ENCODE peak calls at places on chromosome 1, in ten cellular contexts. One of them, this sample, is unnamed.

GRCh38 chr1:29689372-29690030 is 453.2 kb downstream of the PTPRU start:
- DNase-seq in SK-N-SH: peak
- DNase-seq in GM23338: no peak
- DNase-seq in IMR-90: no peak
- DNase-seq in A549: no peak
- DNase-seq in PC-3: no peak
- DNase-seq in MM.1S: no peak
- DNase-seq in GM23248: no peak
- DNase-seq in neuronal stem cell: no peak
- DNase-seq in fibroblast of lung: no peak
- DNase-seq in this sample: no peak

GRCh38 chr1:217717959-217718358 is 86.8 kb downstream of the SPATA17 start:
- DNase-seq in SK-N-SH: no peak
- DNase-seq in IMR-90: no peak
- DNase-seq in A549: peak
- DNase-seq in GM23338: no peak
- DNase-seq in neuronal stem cell: no peak
- DNase-seq in fibroblast of lung: no peak
- DNase-seq in PC-3: no peak
- DNase-seq in MM.1S: no peak
- DNase-seq in GM23248: no peak
- DNase-seq in this sample: no peak

GRCh38 chr1:151072224-151072623 is 1.7 kb downstream of the GABPB2 start:
- DNase-seq in fibroblast of lung: no peak
- DNase-seq in IMR-90: no peak
- DNase-seq in MM.1S: no peak
- DNase-seq in neuronal stem cell: no peak
- DNase-seq in GM23248: no peak
- DNase-seq in SK-N-SH: no peak
- DNase-seq in PC-3: no peak
- DNase-seq in GM23338: peak
- DNase-seq in A549: no peak
- DNase-seq in this sample: no peak

GRCh38 chr1:83505148-83505547 is 493.8 kb downstream of the TTLL7 start:
- DNase-seq in fibroblast of lung: no peak
- DNase-seq in GM23248: no peak
- DNase-seq in GM23338: no peak
- DNase-seq in SK-N-SH: no peak
- DNase-seq in A549: no peak
- DNase-seq in IMR-90: no peak
- DNase-seq in PC-3: no peak
- DNase-seq in MM.1S: no peak
- DNase-seq in neuronal stem cell: no peak
- DNase-seq in this sample: no peak

GRCh38 chr1:232386294-232386693 is 243.6 kb downstream of the SIPA1L2 start:
- DNase-seq in PC-3: no peak
- DNase-seq in A549: no peak
- DNase-seq in neuronal stem cell: no peak
- DNase-seq in GM23338: no peak
- DNase-seq in IMR-90: no peak
- DNase-seq in fibroblast of lung: no peak
- DNase-seq in MM.1S: no peak
- DNase-seq in GM23248: no peak
- DNase-seq in SK-N-SH: no peak
- DNase-seq in this sample: no peak

GRCh38 chr1:236421022-236421421 is 26.9 kb downstream of the EDARADD start:
- DNase-seq in neuronal stem cell: no peak
- DNase-seq in GM23338: no peak
- DNase-seq in PC-3: peak
- DNase-seq in GM23248: peak
- DNase-seq in SK-N-SH: no peak
- DNase-seq in A549: peak
- DNase-seq in fibroblast of lung: no peak
- DNase-seq in IMR-90: no peak
- DNase-seq in MM.1S: no peak
- DNase-seq in this sample: no peak

GRCh38 chr1:55049914-55050278 is 10.5 kb downstream of the PCSK9 start:
- DNase-seq in GM23338: no peak
- DNase-seq in IMR-90: peak
- DNase-seq in SK-N-SH: peak
- DNase-seq in GM23248: no peak
- DNase-seq in A549: no peak
- DNase-seq in MM.1S: no peak
- DNase-seq in fibroblast of lung: peak
- DNase-seq in neuronal stem cell: no peak
- DNase-seq in PC-3: no peak
- DNase-seq in this sample: peak

GRCh38 chr1:33993301-33993700 is 129.4 kb downstream of the HMGB4 start:
- DNase-seq in GM23338: no peak
- DNase-seq in MM.1S: no peak
- DNase-seq in fibroblast of lung: no peak
- DNase-seq in neuronal stem cell: no peak
- DNase-seq in GM23248: no peak
- DNase-seq in A549: no peak
- DNase-seq in PC-3: no peak
- DNase-seq in IMR-90: no peak
- DNase-seq in SK-N-SH: no peak
- DNase-seq in this sample: no peak

GRCh38 chr1:232529747-232530146 is 100.2 kb downstream of the SIPA1L2 start:
- DNase-seq in MM.1S: no peak
- DNase-seq in SK-N-SH: no peak
- DNase-seq in IMR-90: peak
- DNase-seq in GM23248: no peak
- DNase-seq in GM23338: no peak
- DNase-seq in PC-3: peak
- DNase-seq in neuronal stem cell: no peak
- DNase-seq in fibroblast of lung: no peak
- DNase-seq in A549: no peak
- DNase-seq in this sample: peak

DNA sequence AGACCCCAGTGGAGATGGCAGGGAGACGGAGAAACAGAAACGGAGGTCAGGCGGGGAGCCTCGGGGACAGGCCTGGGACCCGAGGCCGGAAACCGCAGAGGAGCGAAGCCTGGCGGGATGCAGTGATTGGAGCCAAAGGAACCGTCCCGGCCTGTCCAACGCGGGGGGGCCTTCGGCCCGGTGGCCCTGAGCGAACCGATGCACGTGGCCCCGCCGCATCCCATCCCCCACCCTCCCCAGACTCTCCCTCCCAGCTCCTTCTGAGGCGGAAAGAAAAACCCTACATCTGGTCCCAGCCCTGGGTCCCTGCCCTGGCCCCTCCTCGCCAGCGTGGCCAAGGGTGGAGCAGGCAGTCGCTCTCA is 1.2 kb upstream of the CRABP2 start:
- DNase-seq in GM23338: peak
- DNase-seq in MM.1S: no peak
- DNase-seq in PC-3: peak
- DNase-seq in neuronal stem cell: peak
- DNase-seq in GM23248: peak
- DNase-seq in SK-N-SH: no peak
- DNase-seq in A549: no peak
- DNase-seq in IMR-90: no peak
- DNase-seq in fibroblast of lung: peak
- DNase-seq in this sample: peak
- H3K4me3 ChIP-seq in GM23338: peak
- H3K4me3 ChIP-seq in MM.1S: peak
- H3K4me3 ChIP-seq in PC-3: peak
- H3K4me3 ChIP-seq in neuronal stem cell: peak
- H3K4me3 ChIP-seq in GM23248: peak
- H3K4me3 ChIP-seq in SK-N-SH: no peak
- H3K4me3 ChIP-seq in A549: no peak
- H3K4me3 ChIP-seq in IMR-90: no peak
- H3K4me3 ChIP-seq in fibroblast of lung: peak
- H3K4me3 ChIP-seq in this sample: peak

GRCh38 chr1:1899266-1899966 is 8.5 kb upstream of the GNB1 start:
- DNase-seq in GM23338: no peak
- DNase-seq in fibroblast of lung: no peak
- DNase-seq in PC-3: peak
- DNase-seq in A549: no peak
- DNase-seq in SK-N-SH: no peak
- DNase-seq in MM.1S: no peak
- DNase-seq in neuronal stem cell: no peak
- DNase-seq in IMR-90: no peak
- DNase-seq in GM23248: no peak
- DNase-seq in this sample: peak

GRCh38 chr1:1901641-1902294 is 10.9 kb upstream of the GNB1 start:
- DNase-seq in A549: no peak
- DNase-seq in GM23338: no peak
- DNase-seq in fibroblast of lung: no peak
- DNase-seq in IMR-90: no peak
- DNase-seq in MM.1S: no peak
- DNase-seq in neuronal stem cell: no peak
- DNase-seq in PC-3: no peak
- DNase-seq in SK-N-SH: no peak
- DNase-seq in GM23248: no peak
- DNase-seq in this sample: peak

GRCh38 chr1:1899967-1900327 is 9.1 kb upstream of the GNB1 start:
- DNase-seq in GM23248: no peak
- DNase-seq in SK-N-SH: no peak
- DNase-seq in fibroblast of lung: no peak
- DNase-seq in PC-3: no peak
- DNase-seq in IMR-90: no peak
- DNase-seq in GM23338: no peak
- DNase-seq in MM.1S: no peak
- DNase-seq in A549: no peak
- DNase-seq in neuronal stem cell: no peak
- DNase-seq in this sample: peak

GRCh38 chr1:1903224-1903623 is 11.8 kb upstream of the CALML6 start:
- DNase-seq in SK-N-SH: no peak
- DNase-seq in A549: no peak
- DNase-seq in GM23248: no peak
- DNase-seq in GM23338: no peak
- DNase-seq in PC-3: no peak
- DNase-seq in MM.1S: no peak
- DNase-seq in fibroblast of lung: no peak
- DNase-seq in neuronal stem cell: no peak
- DNase-seq in IMR-90: no peak
- DNase-seq in this sample: peak

DNA sequence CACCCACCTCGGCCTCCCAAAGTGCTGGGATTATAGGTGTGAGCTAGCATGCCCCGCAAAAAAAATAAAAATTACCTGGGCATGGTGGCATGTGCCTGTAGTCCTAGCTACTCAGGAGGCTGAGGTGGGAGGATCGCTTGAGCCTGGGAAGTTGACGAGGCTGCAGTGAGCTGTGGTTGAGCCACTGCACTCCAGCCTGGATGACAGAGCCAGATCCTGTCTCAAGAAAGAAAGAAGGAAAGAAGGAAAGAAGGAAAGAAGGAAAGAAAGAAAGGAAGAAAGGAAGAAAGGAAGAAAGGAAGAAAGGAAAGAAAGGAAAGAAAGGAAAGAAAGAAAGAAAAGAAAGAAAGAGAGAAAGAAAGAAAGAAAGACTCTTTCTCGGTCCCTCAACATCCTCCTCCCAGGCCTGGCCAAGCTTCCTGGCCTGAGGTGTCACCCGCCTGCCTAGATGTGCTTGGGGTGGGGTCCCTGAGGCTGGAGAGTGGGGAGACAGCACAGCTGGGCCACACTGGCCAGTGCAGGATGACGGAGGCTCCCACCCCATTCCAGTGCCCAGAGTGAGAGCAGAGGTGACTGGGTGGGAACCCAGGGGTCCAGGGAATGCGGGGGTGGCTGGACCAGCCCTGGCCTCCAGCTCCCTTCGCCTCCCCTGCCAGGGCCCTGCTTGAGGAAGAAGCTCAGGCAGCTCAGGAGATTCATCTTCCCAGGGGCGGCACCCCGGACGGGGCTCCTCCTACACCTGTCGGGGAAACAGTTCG is 10.2 kb upstream of the GNB1 start:
- DNase-seq in MM.1S: no peak
- DNase-seq in IMR-90: no peak
- DNase-seq in SK-N-SH: no peak
- DNase-seq in A549: no peak
- DNase-seq in PC-3: no peak
- DNase-seq in neuronal stem cell: no peak
- DNase-seq in GM23248: no peak
- DNase-seq in GM23338: no peak
- DNase-seq in fibroblast of lung: no peak
- DNase-seq in this sample: peak
- H3K4me2 ChIP-seq in MM.1S: no peak
- H3K4me2 ChIP-seq in IMR-90: no peak
- H3K4me2 ChIP-seq in SK-N-SH: no peak
- H3K4me2 ChIP-seq in A549: no peak
- H3K4me2 ChIP-seq in PC-3: no peak
- H3K4me2 ChIP-seq in neuronal stem cell: no peak
- H3K4me2 ChIP-seq in GM23248: no peak
- H3K4me2 ChIP-seq in GM23338: no peak
- H3K4me2 ChIP-seq in fibroblast of lung: no peak
- H3K4me2 ChIP-seq in this sample: no peak

GRCh38 chr1:43556772-43557171 is 26.1 kb downstream of the PTPRF start:
- DNase-seq in PC-3: no peak
- DNase-seq in GM23338: no peak
- DNase-seq in MM.1S: no peak
- DNase-seq in neuronal stem cell: no peak
- DNase-seq in fibroblast of lung: no peak
- DNase-seq in IMR-90: no peak
- DNase-seq in SK-N-SH: no peak
- DNase-seq in A549: no peak
- DNase-seq in GM23248: no peak
- DNase-seq in this sample: no peak
- H3K27ac ChIP-seq in PC-3: no peak
- H3K27ac ChIP-seq in GM23338: no peak
- H3K27ac ChIP-seq in MM.1S: no peak
- H3K27ac ChIP-seq in neuronal stem cell: no peak
- H3K27ac ChIP-seq in fibroblast of lung: no peak
- H3K27ac ChIP-seq in IMR-90: no peak
- H3K27ac ChIP-seq in SK-N-SH: no peak
- H3K27ac ChIP-seq in A549: no peak
- H3K27ac ChIP-seq in GM23248: no peak
- H3K27ac ChIP-seq in this sample: no peak

GRCh38 chr1:23120383-23120782 is 48.3 kb downstream of the LUZP1 start:
- DNase-seq in neuronal stem cell: no peak
- DNase-seq in IMR-90: no peak
- DNase-seq in A549: no peak
- DNase-seq in fibroblast of lung: no peak
- DNase-seq in PC-3: no peak
- DNase-seq in GM23248: no peak
- DNase-seq in GM23338: no peak
- DNase-seq in SK-N-SH: no peak
- DNase-seq in MM.1S: no peak
- DNase-seq in this sample: no peak

GRCh38 chr1:23116921-23117699 is 51.5 kb downstream of the LUZP1 start:
- DNase-seq in MM.1S: no peak
- DNase-seq in SK-N-SH: no peak
- DNase-seq in neuronal stem cell: no peak
- DNase-seq in A549: no peak
- DNase-seq in IMR-90: no peak
- DNase-seq in GM23338: no peak
- DNase-seq in GM23248: no peak
- DNase-seq in fibroblast of lung: no peak
- DNase-seq in PC-3: no peak
- DNase-seq in this sample: no peak

GRCh38 chr1:23116216-23116836 is 52.3 kb downstream of the LUZP1 start:
- DNase-seq in GM23248: no peak
- DNase-seq in fibroblast of lung: no peak
- DNase-seq in PC-3: no peak
- DNase-seq in MM.1S: no peak
- DNase-seq in GM23338: no peak
- DNase-seq in IMR-90: no peak
- DNase-seq in A549: no peak
- DNase-seq in neuronal stem cell: no peak
- DNase-seq in SK-N-SH: no peak
- DNase-seq in this sample: no peak

GRCh38 chr1:23118407-23118806 is 50.2 kb downstream of the LUZP1 start:
- DNase-seq in SK-N-SH: no peak
- DNase-seq in GM23338: no peak
- DNase-seq in MM.1S: no peak
- DNase-seq in GM23248: no peak
- DNase-seq in PC-3: no peak
- DNase-seq in neuronal stem cell: no peak
- DNase-seq in IMR-90: no peak
- DNase-seq in fibroblast of lung: no peak
- DNase-seq in A549: no peak
- DNase-seq in this sample: no peak

GRCh38 chr1:23118957-23119792 is 49.5 kb downstream of the LUZP1 start:
- DNase-seq in A549: no peak
- DNase-seq in fibroblast of lung: peak
- DNase-seq in IMR-90: peak
- DNase-seq in GM23338: no peak
- DNase-seq in PC-3: no peak
- DNase-seq in neuronal stem cell: no peak
- DNase-seq in GM23248: peak
- DNase-seq in SK-N-SH: no peak
- DNase-seq in MM.1S: peak
- DNase-seq in this sample: peak
- H3K4me3 ChIP-seq in A549: no peak
- H3K4me3 ChIP-seq in fibroblast of lung: no peak
- H3K4me3 ChIP-seq in IMR-90: no peak
- H3K4me3 ChIP-seq in GM23338: no peak
- H3K4me3 ChIP-seq in PC-3: no peak
- H3K4me3 ChIP-seq in neuronal stem cell: no peak
- H3K4me3 ChIP-seq in GM23248: peak
- H3K4me3 ChIP-seq in SK-N-SH: no peak
- H3K4me3 ChIP-seq in MM.1S: no peak
- H3K4me3 ChIP-seq in this sample: peak

This sample was measured in osteoblast.